ENCODE peak calls at places on chromosome 9, in seven cellular contexts. S, R, A, V, Y, X and Q are unnamed samples. For H3K4me1, the result is how much of the 10 kb centered on the place peaks cover.

GRCh38 chr9:137275937-137276756 is 1.4 kb upstream of the TOR4A start:
- DNase-seq in Y (peak), A (no peak), V (peak), S (no peak), X (no peak), R (no peak), Q (no peak)

GRCh38 chr9:72932669-72933068 is 20.2 kb downstream of the ALDH1A1 start:
- DNase-seq in R (no peak), A (no peak), X (no peak), S (no peak), V (no peak), Y (no peak), Q (no peak)

GRCh38 chr9:130189840-130190239 is 17.6 kb downstream of the NCS1 start:
- DNase-seq in X (no peak), R (no peak), Y (no peak), S (no peak), A (peak), V (no peak), Q (no peak)

GRCh38 chr9:99823392-99824377 is 2.0 kb downstream of the NR4A3 start:
- DNase-seq in V (peak), R (peak), X (peak), S (peak), A (peak), Y (peak), Q (peak)

GRCh38 chr9:4866239-4866969 is 73.7 kb downstream of the RCL1 start:
- DNase-seq in V (no peak), Y (no peak), R (peak), X (no peak), A (no peak), S (no peak), Q (no peak)

GRCh38 chr9:130498918-130499698 is 54.3 kb downstream of the ASS1 start:
- DNase-seq in V (no peak), S (no peak), Y (no peak), R (no peak), X (no peak), A (no peak), Q (no peak)

GRCh38 chr9:70472268-70473249 is 58.1 kb upstream of the KLF9 start:
- DNase-seq in V (no peak), R (no peak), A (no peak), X (no peak), S (no peak), Y (no peak), Q (no peak)

GRCh38 chr9:127626752-127627493 is 14.8 kb downstream of the STXBP1 start:
- DNase-seq in S (no peak), V (no peak), R (no peak), X (no peak), A (no peak), Y (no peak), Q (no peak)

GRCh38 chr9:18947772-18948391 is 85.1 kb downstream of the SAXO1 start:
- DNase-seq in X (peak), S (no peak), A (no peak), R (no peak), V (no peak), Y (no peak), Q (no peak)

DNA sequence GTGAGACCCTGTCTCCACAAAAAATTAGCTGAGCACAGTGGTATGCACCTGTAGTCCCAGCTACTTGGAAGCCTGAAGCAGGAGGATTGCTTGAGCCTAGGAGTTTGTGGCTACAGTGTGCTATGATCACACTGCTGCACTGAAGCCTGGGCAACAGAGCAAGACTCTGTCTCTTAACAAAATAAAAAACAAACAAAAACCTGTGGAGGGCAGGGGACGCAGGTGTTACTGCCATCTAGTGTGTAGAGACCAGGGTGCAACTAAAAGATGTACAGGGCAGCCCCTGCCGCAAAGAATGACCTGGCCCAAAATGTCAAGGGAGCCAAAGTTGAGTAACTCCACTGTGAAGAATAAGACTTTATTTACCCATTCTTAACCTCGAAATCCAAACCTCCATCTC is 27.1 kb downstream of the ASPN start:
- DNase-seq in X (no peak), R (no peak), S (no peak), Y (no peak), V (peak), A (no peak), Q (no peak)
- TF ChIP-seq CTCF in X (no peak), R (peak), S (no peak), Y (no peak), V (peak), A (peak), Q (no peak)

GRCh38 chr9:128920381-128921058 is at the start of gene PHYHD1:
- DNase-seq in X (peak), V (no peak), R (no peak), A (peak), S (peak), Y (no peak), Q (no peak)
- H3K4me1 ChIP-seq in X (half or more), V (under half), R (under half), A (under half), S (half or more), Y (half or more), Q (half or more)

GRCh38 chr9:124884376-124884775 is 22.4 kb downstream of the ARPC5L start:
- DNase-seq in X (no peak), S (no peak), Y (no peak), A (no peak), R (no peak), V (no peak), Q (no peak)
- H3K27ac ChIP-seq in X (no peak), S (no peak), Y (no peak), A (no peak), R (no peak), V (no peak), Q (no peak)

GRCh38 chr9:20651926-20652325 is 29.6 kb upstream of the MLLT3 start:
- DNase-seq in V (no peak), Y (no peak), S (no peak), X (no peak), R (no peak), A (no peak), Q (no peak)
- TF ChIP-seq CTCF in V (no peak), Y (no peak), S (no peak), X (no peak), R (no peak), A (no peak), Q (no peak)